ENCODE peak calls at places on chromosomes 12 and 14, in four cellular contexts. P is neural progenitor cell, Y is prostate gland, X is esophagus squamous epithelium. N is an unnamed sample. For H3K4me1, the result is how much of the 10 kb centered on the place peaks cover.

GRCh38 chr14:90676859-90677258 is 139.4 kb downstream of the TTC7B start:
- DNase-seq in P (no peak), Y (no peak), X (no peak), N (no peak)

GRCh38 chr14:64704743-64705405 is 650 bp downstream of the PLEKHG3 start:
- DNase-seq in P (peak), Y (peak), X (no peak), N (peak)

GRCh38 chr12:89280833-89281533 is 71.3 kb downstream of the DUSP6 start:
- DNase-seq in P (peak), Y (no peak), X (no peak), N (no peak)

GRCh38 chr14:98208074-98208675 is 1063.8 kb downstream of the BCL11B start:
- DNase-seq in P (no peak), Y (no peak), X (no peak), N (no peak)

GRCh38 chr12:112419269-112420133 is 754 bp downstream of the PTPN11 start:
- DNase-seq in P (peak), Y (peak), X (no peak), N (peak)

GRCh38 chr14:101887219-101887618 is 77.2 kb upstream of the DYNC1H1 start:
- DNase-seq in P (no peak), Y (no peak), X (no peak), N (no peak)

GRCh38 chr12:64029013-64029857 is 184.7 kb downstream of the SRGAP1 start:
- DNase-seq in P (no peak), Y (no peak), X (no peak), N (no peak)

GRCh38 chr12:42496886-42497285 is 92.7 kb downstream of the PRICKLE1 start:
- DNase-seq in P (no peak), Y (no peak), X (no peak), N (no peak)

GRCh38 chr12:65823481-65824313 is 586 bp upstream of the HMGA2 start:
- DNase-seq in P (peak), Y (peak), X (no peak), N (peak)

GRCh38 chr12:27781680-27782079 is 1.6 kb upstream of the MANSC4 start:
- DNase-seq in P (no peak), Y (no peak), X (no peak), N (peak)

GRCh38 chr12:1838223-1838993 is 18.0 kb downstream of the LRTM2 start:
- DNase-seq in P (no peak), Y (no peak), X (no peak), N (no peak)

GRCh38 chr14:99273025-99273723 is 1.2 kb upstream of the BCL11B start:
- DNase-seq in P (peak), Y (no peak), X (no peak), N (peak)

GRCh38 chr14:69090187-69090789 is 62.6 kb downstream of the DCAF5 start:
- DNase-seq in P (peak), Y (peak), X (no peak), N (no peak)

GRCh38 chr14:63045612-63046320 is 508 bp upstream of the KCNH5 start:
- DNase-seq in P (peak), Y (no peak), X (no peak), N (peak)

GRCh38 chr12:22722081-22722480 is 97.1 kb downstream of the ETNK1 start:
- DNase-seq in P (no peak), Y (no peak), X (no peak), N (no peak)

GRCh38 chr12:130764475-130765185 is 48.5 kb upstream of the RIMBP2 start:
- DNase-seq in P (no peak), Y (no peak), X (no peak), N (no peak)

GRCh38 chr12:54419088-54419887 is at the start of gene ITGA5:
- DNase-seq in P (peak), Y (peak), X (no peak), N (peak)

GRCh38 chr14:26415618-26416123 is 182.2 kb downstream of the NOVA1 start:
- DNase-seq in P (no peak), Y (peak), X (no peak), N (no peak)

GRCh38 chr14:81562818-81563217 is 29.2 kb upstream of the SEL1L start:
- DNase-seq in P (no peak), Y (no peak), X (no peak), N (no peak)

GRCh38 chr12:117148642-117149041 is 41.6 kb downstream of the FBXO21 start:
- DNase-seq in P (no peak), Y (no peak), X (no peak), N (no peak)

GRCh38 chr12:18750087-18750486 is 12.2 kb downstream of the CAPZA3 start:
- DNase-seq in P (no peak), Y (no peak), X (no peak), N (no peak)

GRCh38 chr14:52182853-52183252 is 84.6 kb upstream of the PTGDR start:
- DNase-seq in P (no peak), Y (no peak), X (no peak), N (no peak)

GRCh38 chr12:112170376-112170775 is 45.0 kb downstream of the TRAFD1 start:
- DNase-seq in P (peak), Y (no peak), X (no peak), N (peak)

GRCh38 chr12:1916396-1917171 is 1.9 kb downstream of the CACNA2D4 start:
- DNase-seq in P (no peak), Y (no peak), X (no peak), N (no peak)

GRCh38 chr14:23145794-23146422 is 26.9 kb upstream of the CEBPE start:
- DNase-seq in P (no peak), Y (peak), X (no peak), N (no peak)

GRCh38 chr12:13288937-13289643 is 92.6 kb downstream of the EMP1 start:
- DNase-seq in P (no peak), Y (no peak), X (no peak), N (no peak)

GRCh38 chr14:80304125-80304766 is 92.9 kb upstream of the DIO2 start:
- DNase-seq in P (no peak), Y (no peak), X (no peak), N (no peak)

GRCh38 chr12:1398673-1399072 is 195.7 kb downstream of the FBXL14 start:
- DNase-seq in P (no peak), Y (no peak), X (no peak), N (no peak)

GRCh38 chr14:104826197-104826857 is 25.4 kb downstream of the ZBTB42 start:
- DNase-seq in P (peak), Y (peak), X (peak), N (peak)

GRCh38 chr12:111189792-111190191 is 179.1 kb downstream of the PHETA1 start:
- DNase-seq in P (no peak), Y (no peak), X (no peak), N (no peak)

GRCh38 chr14:86787782-86788181 is 1205.2 kb downstream of the GALC start:
- DNase-seq in P (no peak), Y (no peak), X (no peak), N (no peak)

GRCh38 chr12:94173660-94174265 is 25.4 kb downstream of the PLXNC1 start:
- DNase-seq in P (no peak), Y (no peak), X (no peak), N (no peak)

DNA sequence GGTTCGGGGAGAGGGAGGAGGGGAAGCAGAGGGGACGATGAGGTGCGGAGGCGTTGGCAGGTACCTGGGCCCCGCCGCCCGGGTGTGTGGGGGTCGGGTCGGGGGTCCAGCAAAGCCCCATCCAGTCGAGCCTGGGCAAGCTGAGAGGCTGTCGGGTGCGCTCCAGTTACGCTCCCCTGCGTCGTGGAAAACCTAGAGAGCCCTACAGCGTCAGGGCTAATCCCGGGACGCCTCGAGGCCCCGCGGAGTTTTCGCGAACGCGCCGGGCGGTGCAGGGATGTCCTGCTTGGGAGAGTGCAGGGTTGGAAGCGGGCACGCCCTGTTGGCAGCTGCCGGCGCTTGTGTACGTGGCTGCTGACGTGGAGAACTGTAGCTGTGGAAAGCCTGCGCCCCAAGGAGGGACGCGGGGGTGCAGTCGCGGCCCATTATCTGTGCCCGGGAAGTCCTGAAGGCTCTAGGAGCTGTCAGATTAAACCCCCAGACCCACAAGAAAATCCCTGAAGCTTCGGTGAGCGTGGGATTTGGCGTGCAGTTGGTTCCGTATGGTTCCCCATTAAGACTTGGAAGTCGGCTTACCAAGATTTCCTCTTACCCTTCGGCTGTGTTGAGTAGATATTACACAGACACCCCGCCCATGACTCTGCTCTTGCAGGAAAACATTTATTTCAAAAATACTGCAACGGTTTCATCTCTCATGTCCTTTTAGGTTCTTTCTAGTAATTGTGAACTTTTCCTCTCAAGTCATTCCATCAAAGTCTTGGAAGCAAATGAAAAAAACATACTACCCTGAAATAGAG is 11.3 kb upstream of the SLC38A2 start:
- DNase-seq in P (no peak), Y (peak), X (peak), N (no peak)
- H3K4me1 ChIP-seq in P (under half), Y (under half), X (under half), N (under half)

GRCh38 chr14:67357583-67358354 is 1.8 kb downstream of the ATP6V1D start:
- DNase-seq in P (no peak), Y (no peak), X (no peak), N (no peak)
- H3K4me3 ChIP-seq in P (peak), Y (peak), X (peak), N (no peak)

DNA sequence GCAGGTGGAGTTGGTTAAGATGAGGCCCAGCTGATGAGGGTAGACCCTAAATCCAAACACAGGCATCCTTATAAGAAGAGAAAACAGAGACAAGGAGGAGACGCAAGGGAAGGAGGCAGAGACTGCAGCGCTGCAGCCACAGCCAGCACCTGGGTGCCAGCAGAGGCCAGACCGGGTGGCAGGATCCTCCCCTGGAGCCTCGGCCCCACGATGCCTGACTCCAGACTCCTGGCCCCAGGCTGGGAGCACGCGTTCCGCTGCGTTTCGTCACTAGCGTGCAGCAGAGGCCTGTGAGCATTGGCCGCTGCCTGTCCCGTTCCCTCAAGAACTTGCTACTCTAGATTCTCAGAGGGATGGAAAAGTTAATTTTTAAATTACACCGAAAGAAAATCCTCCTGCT is 57.8 kb upstream of the FBRSL1 start:
- DNase-seq in P (no peak), Y (no peak), X (no peak), N (no peak)
- H3K4me1 ChIP-seq in P (half or more), Y (under half), X (under half), N (under half)

GRCh38 chr12:53255993-53256392 is 12.1 kb upstream of the ESPL1 start:
- DNase-seq in P (no peak), Y (no peak), X (no peak), N (no peak)

GRCh38 chr12:53252349-53252916 is 15.7 kb upstream of the ESPL1 start:
- DNase-seq in P (no peak), Y (peak), X (no peak), N (no peak)

GRCh38 chr12:53251477-53252348 is 16.4 kb upstream of the ESPL1 start:
- DNase-seq in P (peak), Y (peak), X (no peak), N (peak)

GRCh38 chr12:53254816-53255545 is 13.1 kb upstream of the ESPL1 start:
- DNase-seq in P (no peak), Y (no peak), X (no peak), N (no peak)

GRCh38 chr12:53253298-53253697 is 14.8 kb upstream of the ESPL1 start:
- DNase-seq in P (no peak), Y (no peak), X (no peak), N (no peak)
- H3K4me3 ChIP-seq in P (no peak), Y (peak), X (no peak), N (no peak)

DNA sequence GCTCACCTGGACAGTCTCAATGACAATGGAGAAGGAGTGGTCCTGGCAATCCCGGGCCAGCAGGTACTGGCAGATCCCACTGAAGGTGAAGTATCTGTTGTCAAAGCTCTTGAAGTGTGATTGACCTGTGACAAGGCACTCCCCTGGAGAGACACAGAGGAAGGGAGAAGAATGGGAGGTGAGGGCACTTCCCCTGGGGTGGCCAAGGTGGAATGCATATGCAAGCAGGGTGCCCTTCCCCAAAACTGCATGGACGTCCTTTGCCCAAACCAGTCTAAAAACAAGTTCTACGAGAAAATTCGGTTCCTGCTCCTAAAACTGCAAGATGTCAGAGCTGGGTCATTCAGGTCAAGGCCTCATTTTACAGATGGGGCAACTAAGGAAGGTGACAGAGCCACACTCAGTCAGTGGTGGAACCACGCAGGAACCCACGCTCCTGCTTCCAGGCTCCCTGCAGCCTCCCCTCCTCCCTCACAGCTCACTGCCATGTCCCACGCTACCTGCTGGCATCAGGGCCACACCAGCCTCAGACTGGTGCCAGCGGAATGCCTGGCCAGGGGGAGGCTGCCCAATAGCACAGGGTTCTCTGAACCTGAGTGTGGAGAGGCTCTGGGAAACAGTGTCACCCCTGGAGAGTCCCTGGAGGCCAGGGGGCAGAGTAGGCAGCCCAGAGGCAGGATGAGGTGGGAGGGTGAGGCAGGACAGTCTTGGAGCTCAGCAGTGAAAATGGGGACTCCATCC is 59.2 kb downstream of the VWF start:
- DNase-seq in P (no peak), Y (no peak), X (no peak), N (no peak)
- H3K4me1 ChIP-seq in P (under half), Y (under half), X (under half), N (under half)

GRCh38 chr12:121240484-121241202 is 30.7 kb downstream of the P2RX4 start:
- DNase-seq in P (peak), Y (peak), X (no peak), N (no peak)
- H3K4me3 ChIP-seq in P (no peak), Y (no peak), X (no peak), N (no peak)

DNA sequence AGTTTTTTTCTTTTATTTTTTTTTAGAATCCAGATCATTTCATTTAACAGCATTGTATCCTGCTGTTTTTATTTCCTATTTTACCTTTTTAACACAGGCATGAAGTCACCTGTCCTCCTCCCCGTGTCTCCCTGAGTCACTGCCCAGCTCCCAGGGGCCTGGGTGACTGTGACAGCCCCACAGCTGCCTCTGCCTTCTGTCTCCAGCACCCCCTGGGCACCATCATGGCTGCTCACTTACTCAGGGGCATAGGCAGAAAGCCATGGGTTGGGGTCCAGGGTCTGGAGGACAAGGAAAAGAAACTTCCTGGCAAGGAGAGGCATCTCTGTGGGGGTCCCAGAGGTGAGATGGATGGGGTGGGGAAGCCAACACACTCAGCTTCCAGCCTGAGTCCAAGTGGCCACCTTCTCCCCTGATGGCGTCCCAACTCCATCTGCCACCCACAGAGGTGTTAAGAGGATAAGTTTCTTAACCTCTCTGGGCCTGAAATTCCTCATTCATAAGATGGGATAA is 25.3 kb downstream of the TMEM63C start:
- DNase-seq in P (no peak), Y (no peak), X (no peak), N (no peak)
- H3K4me1 ChIP-seq in P (under half), Y (under half), X (under half), N (under half)